ENCODE peak calls at places on chromosome 13, in seven cellular contexts. F is body of pancreas, X is right lobe of liver, K is transverse colon, S is breast epithelium, Y is uterus, H is lower leg skin. W is an unnamed sample.

GRCh38 chr13:37348916-37349653 is 243.6 kb upstream of the CSNK1A1L start:
- DNase-seq in F (no peak), K (no peak), X (no peak), Y (no peak), S (no peak), H (no peak), W (no peak)

GRCh38 chr13:66477816-66478215 is 752.3 kb downstream of the PCDH9 start:
- DNase-seq in K (no peak), F (no peak), X (no peak), Y (no peak), H (no peak), S (no peak), W (no peak)

GRCh38 chr13:41588899-41589298 is 131.5 kb downstream of the RGCC start:
- DNase-seq in X (no peak), K (no peak), F (no peak), Y (no peak), H (no peak), S (no peak), W (no peak)

GRCh38 chr13:91185294-91185863 is 162.1 kb upstream of the MIR17HG start:
- DNase-seq in K (no peak), F (no peak), S (no peak), X (no peak), Y (no peak), H (no peak), W (no peak)

GRCh38 chr13:30934381-30934780 is 1.9 kb downstream of the TEX26 start:
- DNase-seq in Y (no peak), S (no peak), H (no peak), K (no peak), F (no peak), X (no peak), W (no peak)

GRCh38 chr13:37475966-37476365 is 122.6 kb downstream of the POSTN start:
- DNase-seq in H (no peak), K (no peak), X (no peak), Y (no peak), S (no peak), F (no peak), W (no peak)

GRCh38 chr13:113183450-113184129 is 24.9 kb downstream of the PCID2 start:
- DNase-seq in X (no peak), H (no peak), Y (no peak), S (no peak), K (no peak), F (no peak), W (no peak)

GRCh38 chr13:48448963-48449614 is 36.2 kb upstream of the LPAR6 start:
- DNase-seq in Y (no peak), F (no peak), K (no peak), X (no peak), H (no peak), S (no peak), W (no peak)

GRCh38 chr13:68099616-68100015 is 869.5 kb upstream of the PCDH9 start:
- DNase-seq in K (no peak), S (no peak), H (no peak), F (no peak), X (no peak), Y (no peak), W (no peak)

GRCh38 chr13:70457474-70457873 is 349.2 kb upstream of the KLHL1 start:
- DNase-seq in K (no peak), Y (no peak), F (no peak), H (no peak), S (no peak), X (no peak), W (no peak)

GRCh38 chr13:102680842-102681725 is 13.8 kb downstream of the METTL21C start:
- DNase-seq in K (no peak), S (no peak), H (no peak), F (no peak), Y (no peak), X (no peak), W (no peak)
- TF ChIP-seq POLR2A in K (no peak), S (no peak), H (no peak), F (no peak), Y (no peak), X (no peak), W (no peak)

GRCh38 chr13:109205315-109205714 is 575.9 kb downstream of the MYO16 start:
- DNase-seq in Y (no peak), X (no peak), S (no peak), K (no peak), F (no peak), H (no peak), W (no peak)
- TF ChIP-seq POLR2A in Y (no peak), X (no peak), S (no peak), K (no peak), F (no peak), H (no peak), W (no peak)

GRCh38 chr13:89515948-89516347 is 1831.5 kb upstream of the MIR17HG start:
- DNase-seq in K (no peak), X (no peak), H (no peak), F (no peak), S (no peak), Y (no peak), W (no peak)

GRCh38 chr13:89518289-89519077 is 1829.0 kb upstream of the MIR17HG start:
- DNase-seq in K (no peak), Y (no peak), X (no peak), H (no peak), F (no peak), S (no peak), W (no peak)

GRCh38 chr13:89520468-89520867 is 1827.0 kb upstream of the MIR17HG start:
- DNase-seq in F (no peak), H (no peak), K (no peak), Y (no peak), X (no peak), S (no peak), W (no peak)

GRCh38 chr13:89514534-89515312 is 1832.8 kb upstream of the MIR17HG start:
- DNase-seq in H (no peak), K (no peak), S (no peak), Y (no peak), X (no peak), F (no peak), W (no peak)
- TF ChIP-seq POLR2A in H (no peak), K (no peak), S (no peak), Y (no peak), X (no peak), F (no peak), W (no peak)

GRCh38 chr13:79480954-79481684 is at the start of gene NDFIP2:
- DNase-seq in S (peak; percentile 78), X (peak; percentile 95), H (peak; percentile 75), Y (peak; percentile 78), F (peak; percentile 88), K (peak; percentile 92), W (peak; percentile 52)
- TF ChIP-seq POLR2A in S (no peak), X (peak; percentile 94), H (no peak), Y (peak; percentile 53), F (peak; percentile 90), K (peak; percentile 91), W (peak; percentile 81)

GRCh38 chr13:29595380-29596063 is at the start of gene SLC7A1:
- DNase-seq in K (peak; percentile 85), F (peak; percentile 81), H (peak; percentile 57), Y (peak; percentile 77), S (peak; percentile 69), X (no peak), W (peak; percentile 97)
- TF ChIP-seq POLR2A in K (no peak), F (peak; percentile 11), H (peak; percentile 10), Y (peak; percentile 42), S (no peak), X (no peak), W (no peak)